ENCODE peak calls at places on chromosome 22, in eight cellular contexts. One of them, this sample, is unnamed. For H3K9me3, the result is how much of the 10 kb centered on the place peaks cover.

GRCh38 chr22:23478175-23478574 is 101.9 kb downstream of the IGLL1 start:
- DNase-seq in right cardiac atrium: no peak
- DNase-seq in ovary: no peak
- DNase-seq in IMR-90: no peak
- DNase-seq in naive thymus-derived CD4-positive, alpha-beta T cell: no peak
- DNase-seq in cardiac muscle cell: no peak
- DNase-seq in GM23248: no peak
- DNase-seq in fibroblast of lung: peak
- DNase-seq in this sample: no peak

GRCh38 chr22:35409783-35410662 is 10.1 kb downstream of the MCM5 start:
- DNase-seq in GM23248: no peak
- DNase-seq in ovary: no peak
- DNase-seq in right cardiac atrium: no peak
- DNase-seq in cardiac muscle cell: no peak
- DNase-seq in naive thymus-derived CD4-positive, alpha-beta T cell: no peak
- DNase-seq in IMR-90: no peak
- DNase-seq in fibroblast of lung: no peak
- DNase-seq in this sample: no peak

GRCh38 chr22:20509344-20510047 is 2.1 kb downstream of the MED15 start:
- DNase-seq in GM23248: peak
- DNase-seq in right cardiac atrium: peak
- DNase-seq in fibroblast of lung: peak
- DNase-seq in IMR-90: peak
- DNase-seq in ovary: peak
- DNase-seq in naive thymus-derived CD4-positive, alpha-beta T cell: no peak
- DNase-seq in cardiac muscle cell: peak
- DNase-seq in this sample: peak

GRCh38 chr22:18042685-18043084 is 18.3 kb upstream of the MICAL3 start:
- DNase-seq in fibroblast of lung: no peak
- DNase-seq in cardiac muscle cell: no peak
- DNase-seq in right cardiac atrium: no peak
- DNase-seq in ovary: no peak
- DNase-seq in GM23248: peak
- DNase-seq in naive thymus-derived CD4-positive, alpha-beta T cell: no peak
- DNase-seq in IMR-90: no peak
- DNase-seq in this sample: no peak

GRCh38 chr22:24969588-24970301 is 17.2 kb downstream of the KIAA1671 start:
- DNase-seq in naive thymus-derived CD4-positive, alpha-beta T cell: no peak
- DNase-seq in IMR-90: no peak
- DNase-seq in right cardiac atrium: peak
- DNase-seq in ovary: no peak
- DNase-seq in GM23248: peak
- DNase-seq in cardiac muscle cell: peak
- DNase-seq in fibroblast of lung: peak
- DNase-seq in this sample: peak

GRCh38 chr22:29156507-29156906 is 49.2 kb upstream of the EMID1 start:
- DNase-seq in fibroblast of lung: no peak
- DNase-seq in ovary: peak
- DNase-seq in GM23248: peak
- DNase-seq in naive thymus-derived CD4-positive, alpha-beta T cell: no peak
- DNase-seq in cardiac muscle cell: peak
- DNase-seq in right cardiac atrium: no peak
- DNase-seq in IMR-90: peak
- DNase-seq in this sample: no peak

GRCh38 chr22:24536089-24536488 is 18.8 kb downstream of the GUCD1 start:
- DNase-seq in right cardiac atrium: no peak
- DNase-seq in cardiac muscle cell: no peak
- DNase-seq in fibroblast of lung: no peak
- DNase-seq in IMR-90: no peak
- DNase-seq in GM23248: no peak
- DNase-seq in ovary: no peak
- DNase-seq in naive thymus-derived CD4-positive, alpha-beta T cell: no peak
- DNase-seq in this sample: no peak

GRCh38 chr22:45226681-45227186 is 14.0 kb downstream of the KIAA0930 start:
- DNase-seq in ovary: no peak
- DNase-seq in naive thymus-derived CD4-positive, alpha-beta T cell: no peak
- DNase-seq in fibroblast of lung: peak
- DNase-seq in cardiac muscle cell: no peak
- DNase-seq in GM23248: peak
- DNase-seq in right cardiac atrium: no peak
- DNase-seq in IMR-90: no peak
- DNase-seq in this sample: no peak

GRCh38 chr22:21755855-21756284 is 20.3 kb upstream of the YPEL1 start:
- DNase-seq in naive thymus-derived CD4-positive, alpha-beta T cell: no peak
- DNase-seq in IMR-90: peak
- DNase-seq in fibroblast of lung: peak
- DNase-seq in ovary: no peak
- DNase-seq in GM23248: peak
- DNase-seq in right cardiac atrium: no peak
- DNase-seq in cardiac muscle cell: no peak
- DNase-seq in this sample: no peak

GRCh38 chr22:40960137-40960536 is 9.0 kb downstream of the RBX1 start:
- DNase-seq in GM23248: no peak
- DNase-seq in right cardiac atrium: no peak
- DNase-seq in cardiac muscle cell: no peak
- DNase-seq in IMR-90: no peak
- DNase-seq in naive thymus-derived CD4-positive, alpha-beta T cell: no peak
- DNase-seq in fibroblast of lung: no peak
- DNase-seq in ovary: no peak
- DNase-seq in this sample: no peak

GRCh38 chr22:21100149-21101032 is 54.6 kb downstream of the LRRC74B start:
- DNase-seq in ovary: no peak
- DNase-seq in IMR-90: peak
- DNase-seq in GM23248: peak
- DNase-seq in cardiac muscle cell: no peak
- DNase-seq in fibroblast of lung: no peak
- DNase-seq in right cardiac atrium: no peak
- DNase-seq in naive thymus-derived CD4-positive, alpha-beta T cell: no peak
- DNase-seq in this sample: no peak

GRCh38 chr22:33565580-33565995 is 354.7 kb downstream of the LARGE1 start:
- DNase-seq in GM23248: no peak
- DNase-seq in cardiac muscle cell: peak
- DNase-seq in fibroblast of lung: no peak
- DNase-seq in naive thymus-derived CD4-positive, alpha-beta T cell: no peak
- DNase-seq in IMR-90: no peak
- DNase-seq in right cardiac atrium: peak
- DNase-seq in ovary: no peak
- DNase-seq in this sample: no peak

DNA sequence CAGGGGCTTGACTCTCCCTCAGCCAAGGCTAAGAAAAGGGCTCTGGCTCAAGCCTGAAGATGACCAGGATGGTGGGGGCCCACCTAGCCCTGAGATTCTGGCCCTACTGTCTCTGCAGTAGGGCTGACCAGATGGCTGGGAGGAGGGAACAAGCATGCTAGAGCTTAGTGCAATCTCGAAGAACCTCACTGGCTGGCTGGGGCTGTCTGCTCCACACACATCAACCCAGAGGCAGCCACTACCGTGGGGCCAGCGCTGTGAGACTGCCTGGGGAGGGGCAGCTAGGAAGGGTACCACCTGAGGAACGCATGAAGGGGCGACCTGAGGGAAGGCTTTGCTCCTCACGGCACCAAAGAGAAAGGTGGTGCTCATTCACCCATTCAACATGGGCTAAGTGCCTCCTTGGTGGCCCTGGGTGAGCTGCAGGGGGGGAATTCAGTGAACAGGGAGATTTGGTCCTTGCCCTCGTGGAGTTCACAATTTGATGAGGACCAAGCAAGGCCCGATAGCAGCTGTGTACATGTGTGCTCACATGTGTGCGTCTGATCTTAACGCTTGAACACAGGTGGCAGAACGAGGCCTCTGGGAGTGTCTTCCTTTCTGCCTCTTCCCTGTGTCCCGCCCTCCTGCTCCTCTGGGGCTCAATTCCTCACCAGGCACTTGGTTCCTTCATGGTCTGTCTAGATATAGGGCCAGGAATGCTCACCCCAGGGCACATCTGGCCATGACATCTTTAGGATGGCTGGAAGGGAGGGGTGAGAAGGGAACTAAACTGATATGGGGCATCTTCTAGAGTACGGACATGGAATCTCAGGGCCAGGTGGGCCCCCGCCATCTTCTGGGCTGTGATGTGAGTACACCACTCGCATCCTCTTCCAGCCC is 102.3 kb upstream of the PITPNB start:
- DNase-seq in IMR-90: no peak
- DNase-seq in fibroblast of lung: no peak
- DNase-seq in GM23248: no peak
- DNase-seq in naive thymus-derived CD4-positive, alpha-beta T cell: no peak
- DNase-seq in ovary: no peak
- DNase-seq in right cardiac atrium: no peak
- DNase-seq in cardiac muscle cell: no peak
- DNase-seq in this sample: peak
- H3K27ac ChIP-seq in IMR-90: peak
- H3K27ac ChIP-seq in fibroblast of lung: no peak
- H3K27ac ChIP-seq in GM23248: no peak
- H3K27ac ChIP-seq in naive thymus-derived CD4-positive, alpha-beta T cell: no peak
- H3K27ac ChIP-seq in ovary: no peak
- H3K27ac ChIP-seq in right cardiac atrium: no peak
- H3K27ac ChIP-seq in cardiac muscle cell: peak
- H3K27ac ChIP-seq in this sample: no peak

GRCh38 chr22:47561115-47561675 is 798.7 kb downstream of the TBC1D22A start:
- DNase-seq in naive thymus-derived CD4-positive, alpha-beta T cell: no peak
- DNase-seq in cardiac muscle cell: no peak
- DNase-seq in fibroblast of lung: no peak
- DNase-seq in GM23248: no peak
- DNase-seq in IMR-90: no peak
- DNase-seq in ovary: no peak
- DNase-seq in right cardiac atrium: no peak
- DNase-seq in this sample: no peak
- H3K9me3 ChIP-seq in naive thymus-derived CD4-positive, alpha-beta T cell: under half
- H3K9me3 ChIP-seq in cardiac muscle cell: under half
- H3K9me3 ChIP-seq in fibroblast of lung: under half
- H3K9me3 ChIP-seq in GM23248: under half
- H3K9me3 ChIP-seq in IMR-90: under half
- H3K9me3 ChIP-seq in ovary: under half
- H3K9me3 ChIP-seq in right cardiac atrium: under half
- H3K9me3 ChIP-seq in this sample: under half

GRCh38 chr22:49976439-49977175 is 16.0 kb downstream of the PIM3 start:
- DNase-seq in ovary: no peak
- DNase-seq in right cardiac atrium: no peak
- DNase-seq in cardiac muscle cell: no peak
- DNase-seq in fibroblast of lung: no peak
- DNase-seq in GM23248: no peak
- DNase-seq in IMR-90: no peak
- DNase-seq in naive thymus-derived CD4-positive, alpha-beta T cell: no peak
- DNase-seq in this sample: no peak
- H3K27ac ChIP-seq in ovary: no peak
- H3K27ac ChIP-seq in right cardiac atrium: no peak
- H3K27ac ChIP-seq in cardiac muscle cell: no peak
- H3K27ac ChIP-seq in fibroblast of lung: no peak
- H3K27ac ChIP-seq in GM23248: no peak
- H3K27ac ChIP-seq in IMR-90: no peak
- H3K27ac ChIP-seq in naive thymus-derived CD4-positive, alpha-beta T cell: peak
- H3K27ac ChIP-seq in this sample: no peak

GRCh38 chr22:47294571-47294970 is 532.1 kb downstream of the TBC1D22A start:
- DNase-seq in fibroblast of lung: no peak
- DNase-seq in naive thymus-derived CD4-positive, alpha-beta T cell: no peak
- DNase-seq in right cardiac atrium: no peak
- DNase-seq in GM23248: no peak
- DNase-seq in IMR-90: no peak
- DNase-seq in cardiac muscle cell: no peak
- DNase-seq in ovary: no peak
- DNase-seq in this sample: no peak

GRCh38 chr22:47296405-47297260 is 534.2 kb downstream of the TBC1D22A start:
- DNase-seq in fibroblast of lung: no peak
- DNase-seq in cardiac muscle cell: no peak
- DNase-seq in naive thymus-derived CD4-positive, alpha-beta T cell: no peak
- DNase-seq in GM23248: peak
- DNase-seq in right cardiac atrium: no peak
- DNase-seq in IMR-90: no peak
- DNase-seq in ovary: no peak
- DNase-seq in this sample: no peak

GRCh38 chr22:47295982-47296381 is 533.5 kb downstream of the TBC1D22A start:
- DNase-seq in IMR-90: no peak
- DNase-seq in cardiac muscle cell: no peak
- DNase-seq in ovary: no peak
- DNase-seq in GM23248: no peak
- DNase-seq in fibroblast of lung: no peak
- DNase-seq in right cardiac atrium: no peak
- DNase-seq in naive thymus-derived CD4-positive, alpha-beta T cell: no peak
- DNase-seq in this sample: no peak

GRCh38 chr22:47294222-47294532 is 531.7 kb downstream of the TBC1D22A start:
- DNase-seq in GM23248: peak
- DNase-seq in cardiac muscle cell: no peak
- DNase-seq in IMR-90: peak
- DNase-seq in right cardiac atrium: no peak
- DNase-seq in ovary: no peak
- DNase-seq in fibroblast of lung: peak
- DNase-seq in naive thymus-derived CD4-positive, alpha-beta T cell: no peak
- DNase-seq in this sample: no peak

GRCh38 chr22:47295226-47295901 is 532.9 kb downstream of the TBC1D22A start:
- DNase-seq in ovary: no peak
- DNase-seq in right cardiac atrium: no peak
- DNase-seq in fibroblast of lung: no peak
- DNase-seq in GM23248: no peak
- DNase-seq in naive thymus-derived CD4-positive, alpha-beta T cell: no peak
- DNase-seq in cardiac muscle cell: no peak
- DNase-seq in IMR-90: no peak
- DNase-seq in this sample: no peak
- H3K9me3 ChIP-seq in ovary: under half
- H3K9me3 ChIP-seq in right cardiac atrium: under half
- H3K9me3 ChIP-seq in fibroblast of lung: under half
- H3K9me3 ChIP-seq in GM23248: under half
- H3K9me3 ChIP-seq in naive thymus-derived CD4-positive, alpha-beta T cell: under half
- H3K9me3 ChIP-seq in cardiac muscle cell: under half
- H3K9me3 ChIP-seq in IMR-90: under half
- H3K9me3 ChIP-seq in this sample: under half

GRCh38 chr22:50670914-50671538 is 1.6 kb upstream of the SHANK3 start:
- DNase-seq in right cardiac atrium: no peak
- DNase-seq in fibroblast of lung: no peak
- DNase-seq in naive thymus-derived CD4-positive, alpha-beta T cell: no peak
- DNase-seq in IMR-90: no peak
- DNase-seq in ovary: no peak
- DNase-seq in cardiac muscle cell: no peak
- DNase-seq in GM23248: no peak
- DNase-seq in this sample: no peak

GRCh38 chr22:50672471-50673230 is at the start of gene SHANK3:
- DNase-seq in ovary: no peak
- DNase-seq in naive thymus-derived CD4-positive, alpha-beta T cell: no peak
- DNase-seq in IMR-90: no peak
- DNase-seq in GM23248: no peak
- DNase-seq in fibroblast of lung: no peak
- DNase-seq in right cardiac atrium: peak
- DNase-seq in cardiac muscle cell: no peak
- DNase-seq in this sample: peak

GRCh38 chr22:50671641-50672040 is 982 bp upstream of the SHANK3 start:
- DNase-seq in naive thymus-derived CD4-positive, alpha-beta T cell: no peak
- DNase-seq in IMR-90: no peak
- DNase-seq in ovary: no peak
- DNase-seq in GM23248: peak
- DNase-seq in right cardiac atrium: peak
- DNase-seq in fibroblast of lung: peak
- DNase-seq in cardiac muscle cell: no peak
- DNase-seq in this sample: peak

GRCh38 chr22:50673231-50674126 is 856 bp downstream of the SHANK3 start:
- DNase-seq in GM23248: no peak
- DNase-seq in naive thymus-derived CD4-positive, alpha-beta T cell: peak
- DNase-seq in IMR-90: no peak
- DNase-seq in right cardiac atrium: no peak
- DNase-seq in cardiac muscle cell: no peak
- DNase-seq in ovary: no peak
- DNase-seq in fibroblast of lung: no peak
- DNase-seq in this sample: no peak

GRCh38 chr22:50672041-50672440 is 582 bp upstream of the SHANK3 start:
- DNase-seq in naive thymus-derived CD4-positive, alpha-beta T cell: no peak
- DNase-seq in ovary: no peak
- DNase-seq in cardiac muscle cell: no peak
- DNase-seq in right cardiac atrium: no peak
- DNase-seq in IMR-90: no peak
- DNase-seq in GM23248: no peak
- DNase-seq in fibroblast of lung: no peak
- DNase-seq in this sample: no peak
- H3K27ac ChIP-seq in naive thymus-derived CD4-positive, alpha-beta T cell: no peak
- H3K27ac ChIP-seq in ovary: no peak
- H3K27ac ChIP-seq in cardiac muscle cell: no peak
- H3K27ac ChIP-seq in right cardiac atrium: peak
- H3K27ac ChIP-seq in IMR-90: no peak
- H3K27ac ChIP-seq in GM23248: no peak
- H3K27ac ChIP-seq in fibroblast of lung: no peak
- H3K27ac ChIP-seq in this sample: peak

This sample was measured in heart right ventricle.